ENCODE peak calls at places on chromosomes 13 and 19, in ten cellular contexts. D is stimulated activated CD8-positive, alpha-beta memory T cell treated with anti-CD3 and anti-CD28 coated beads, Interleukin-15, amount 100 ng/mL, for 24 hours; V is activated T-helper 9 cell treated with anti-CD3 and anti-CD28 coated beads, Interleukin-2, amount 50 U/mL, for 16 hours; K is GM23338; J is ELR; C is fibroblast of lung; X is NCI-H1436; Z is T-helper 9 cell; G is activated CD4-positive, CD25-positive, alpha-beta regulatory T cell treated with anti-CD3 and anti-CD28 coated beads, Interleukin-2, amount 50 U/mL, for 72 hours; M is caudate nucleus. W is an unnamed sample.

GRCh38 chr19:1387684-1388636 is 4.3 kb downstream of the NDUFS7 start:
- DNase-seq in D (no peak), V (no peak), K (no peak), J (no peak), C (no peak), X (no peak), Z (no peak), G (no peak), M (no peak), W (no peak)

GRCh38 chr19:38831142-38831605 is 420 bp downstream of the ECH1 start:
- DNase-seq in D (no peak), V (no peak), K (peak; percentile 57), J (peak; percentile 98), C (peak; percentile 98), X (no peak), Z (no peak), G (peak; percentile 60), M (peak; percentile 45), W (peak; percentile 82)

GRCh38 chr13:84951128-84951527 is 848.1 kb downstream of the SLITRK6 start:
- DNase-seq in D (no peak), V (no peak), K (no peak), J (peak; percentile 14), C (no peak), X (no peak), Z (no peak), G (no peak), M (no peak), W (no peak)

GRCh38 chr13:100879255-100879654 is 204.7 kb upstream of the TMTC4 start:
- DNase-seq in D (no peak), V (no peak), K (no peak), J (no peak), C (no peak), X (no peak), Z (no peak), G (no peak), M (no peak), W (no peak)

GRCh38 chr13:41061914-41062837 is 867 bp downstream of the WBP4 start:
- DNase-seq in D (no peak), V (no peak), K (peak; percentile 76), J (peak; percentile 82), C (peak; percentile 69), X (no peak), Z (no peak), G (no peak), M (no peak), W (no peak)

GRCh38 chr19:45962021-45962420 is 11.6 kb downstream of the NOVA2 start:
- DNase-seq in D (no peak), V (no peak), K (no peak), J (no peak), C (no peak), X (no peak), Z (no peak), G (no peak), M (no peak), W (no peak)

GRCh38 chr13:113369881-113370280 is 6.0 kb upstream of the GRTP1 start:
- DNase-seq in D (no peak), V (no peak), K (no peak), J (no peak), C (no peak), X (no peak), Z (no peak), G (no peak), M (no peak), W (no peak)

GRCh38 chr13:23637813-23638212 is 67.6 kb downstream of the TNFRSF19 start:
- DNase-seq in D (no peak), V (no peak), K (peak; percentile 61), J (no peak), C (no peak), X (no peak), Z (no peak), G (no peak), M (no peak), W (no peak)

GRCh38 chr13:107767119-107767518 is 448.2 kb downstream of the LIG4 start:
- DNase-seq in D (no peak), V (no peak), K (no peak), J (no peak), C (no peak), X (peak; percentile 52), Z (no peak), G (no peak), M (no peak), W (no peak)

GRCh38 chr19:5691205-5691929 is 1.3 kb downstream of the RPL36 start:
- DNase-seq in D (no peak), V (peak; percentile 54), K (peak; percentile 47), J (peak; percentile 58), C (peak; percentile 54), X (peak; percentile 15), Z (no peak), G (no peak), M (peak; percentile 36), W (no peak)

GRCh38 chr19:39141929-39142328 is 16.3 kb downstream of the PAK4 start:
- DNase-seq in D (no peak), V (no peak), K (no peak), J (no peak), C (no peak), X (no peak), Z (no peak), G (no peak), M (no peak), W (no peak)

GRCh38 chr13:35768551-35768950 is 292.1 kb upstream of the MAB21L1 start:
- DNase-seq in D (no peak), V (no peak), K (no peak), J (peak; percentile 85), C (peak; percentile 76), X (no peak), Z (no peak), G (no peak), M (no peak), W (no peak)

GRCh38 chr13:73608157-73608516 is 526.1 kb downstream of the KLF12 start:
- DNase-seq in D (no peak), V (no peak), K (no peak), J (no peak), C (no peak), X (peak; percentile 69), Z (no peak), G (no peak), M (no peak), W (no peak)

GRCh38 chr19:54390942-54391577 is 24.2 kb upstream of the TTYH1 start:
- DNase-seq in D (peak; percentile 19), V (peak; percentile 41), K (peak; percentile 94), J (peak; percentile 63), C (peak; percentile 50), X (peak; percentile 61), Z (peak; percentile 62), G (peak; percentile 61), M (no peak), W (peak; percentile 16)

GRCh38 chr13:25905411-25906010 is 146.3 kb downstream of the SHISA2 start:
- DNase-seq in D (no peak), V (no peak), K (no peak), J (peak; percentile 9), C (no peak), X (no peak), Z (no peak), G (no peak), M (no peak), W (no peak)